ENCODE peak calls at places on chromosome X, in six cellular contexts. One of them, this sample, is unnamed.

GRCh38 chrX:115499112-115499805 is 61.7 kb upstream of the PLS3 start:
- DNase-seq in mucosa of descending colon: no peak
- DNase-seq in pancreas: no peak
- DNase-seq in fibroblast of mammary gland: no peak
- DNase-seq in H1: no peak
- DNase-seq in body of pancreas: no peak
- DNase-seq in this sample: peak

GRCh38 chrX:133527415-133527814 is 112.1 kb upstream of the GPC4 start:
- DNase-seq in H1: peak
- DNase-seq in body of pancreas: no peak
- DNase-seq in fibroblast of mammary gland: no peak
- DNase-seq in mucosa of descending colon: no peak
- DNase-seq in pancreas: no peak
- DNase-seq in this sample: no peak

GRCh38 chrX:150984164-150984824 is 1.2 kb downstream of the HMGB3 start:
- DNase-seq in body of pancreas: no peak
- DNase-seq in fibroblast of mammary gland: no peak
- DNase-seq in mucosa of descending colon: peak
- DNase-seq in H1: no peak
- DNase-seq in pancreas: no peak
- DNase-seq in this sample: no peak

GRCh38 chrX:19814240-19814639 is 73.2 kb downstream of the SH3KBP1 start:
- DNase-seq in fibroblast of mammary gland: no peak
- DNase-seq in body of pancreas: no peak
- DNase-seq in mucosa of descending colon: no peak
- DNase-seq in H1: peak
- DNase-seq in pancreas: no peak
- DNase-seq in this sample: no peak

GRCh38 chrX:129654652-129655546 is at the start of gene APLN:
- DNase-seq in body of pancreas: peak
- DNase-seq in fibroblast of mammary gland: peak
- DNase-seq in pancreas: peak
- DNase-seq in H1: no peak
- DNase-seq in mucosa of descending colon: no peak
- DNase-seq in this sample: no peak

GRCh38 chrX:83416273-83416672 is 91.8 kb upstream of the POU3F4 start:
- DNase-seq in mucosa of descending colon: no peak
- DNase-seq in fibroblast of mammary gland: peak
- DNase-seq in body of pancreas: no peak
- DNase-seq in pancreas: no peak
- DNase-seq in H1: no peak
- DNase-seq in this sample: no peak

GRCh38 chrX:22585831-22586230 is 313.1 kb downstream of the CBLL2 start:
- DNase-seq in pancreas: no peak
- DNase-seq in mucosa of descending colon: no peak
- DNase-seq in body of pancreas: no peak
- DNase-seq in fibroblast of mammary gland: no peak
- DNase-seq in H1: no peak
- DNase-seq in this sample: no peak

GRCh38 chrX:53319614-53320542 is 38.5 kb upstream of the IQSEC2 start:
- DNase-seq in body of pancreas: peak
- DNase-seq in fibroblast of mammary gland: no peak
- DNase-seq in pancreas: no peak
- DNase-seq in mucosa of descending colon: no peak
- DNase-seq in H1: no peak
- DNase-seq in this sample: no peak

GRCh38 chrX:126697091-126697490 is 122.4 kb upstream of the PRR32 start:
- DNase-seq in fibroblast of mammary gland: no peak
- DNase-seq in body of pancreas: no peak
- DNase-seq in mucosa of descending colon: no peak
- DNase-seq in H1: no peak
- DNase-seq in pancreas: no peak
- DNase-seq in this sample: no peak

GRCh38 chrX:49842603-49843002 is 13.5 kb downstream of the PAGE4 start:
- DNase-seq in body of pancreas: no peak
- DNase-seq in H1: no peak
- DNase-seq in fibroblast of mammary gland: no peak
- DNase-seq in pancreas: no peak
- DNase-seq in mucosa of descending colon: no peak
- DNase-seq in this sample: no peak

GRCh38 chrX:80812176-80812575 is 2.5 kb upstream of the BRWD3 start:
- DNase-seq in body of pancreas: no peak
- DNase-seq in pancreas: no peak
- DNase-seq in mucosa of descending colon: peak
- DNase-seq in H1: no peak
- DNase-seq in fibroblast of mammary gland: no peak
- DNase-seq in this sample: no peak

GRCh38 chrX:154051210-154051810 is 31.6 kb upstream of the IRAK1 start:
- DNase-seq in mucosa of descending colon: peak
- DNase-seq in pancreas: peak
- DNase-seq in fibroblast of mammary gland: peak
- DNase-seq in H1: no peak
- DNase-seq in body of pancreas: peak
- DNase-seq in this sample: peak

GRCh38 chrX:45070116-45071007 is 130.3 kb downstream of the DIPK2B start:
- DNase-seq in H1: no peak
- DNase-seq in pancreas: no peak
- DNase-seq in mucosa of descending colon: peak
- DNase-seq in fibroblast of mammary gland: peak
- DNase-seq in body of pancreas: no peak
- DNase-seq in this sample: no peak

GRCh38 chrX:34942496-34942895 is at the start of gene FAM47B:
- DNase-seq in body of pancreas: no peak
- DNase-seq in H1: no peak
- DNase-seq in pancreas: no peak
- DNase-seq in mucosa of descending colon: no peak
- DNase-seq in fibroblast of mammary gland: no peak
- DNase-seq in this sample: no peak

GRCh38 chrX:34943235-34943634 is 639 bp downstream of the FAM47B start:
- DNase-seq in mucosa of descending colon: no peak
- DNase-seq in pancreas: no peak
- DNase-seq in fibroblast of mammary gland: no peak
- DNase-seq in H1: no peak
- DNase-seq in body of pancreas: no peak
- DNase-seq in this sample: no peak
- TF ChIP-seq CTCF in mucosa of descending colon: no peak
- TF ChIP-seq CTCF in pancreas: no peak
- TF ChIP-seq CTCF in fibroblast of mammary gland: no peak
- TF ChIP-seq CTCF in H1: no peak
- TF ChIP-seq CTCF in body of pancreas: no peak
- TF ChIP-seq CTCF in this sample: no peak

GRCh38 chrX:37485429-37485828 is 86.0 kb upstream of the LANCL3 start:
- DNase-seq in pancreas: no peak
- DNase-seq in body of pancreas: peak
- DNase-seq in fibroblast of mammary gland: no peak
- DNase-seq in mucosa of descending colon: no peak
- DNase-seq in H1: no peak
- DNase-seq in this sample: no peak
- TF ChIP-seq CTCF in pancreas: no peak
- TF ChIP-seq CTCF in body of pancreas: no peak
- TF ChIP-seq CTCF in fibroblast of mammary gland: no peak
- TF ChIP-seq CTCF in mucosa of descending colon: no peak
- TF ChIP-seq CTCF in H1: no peak
- TF ChIP-seq CTCF in this sample: no peak

GRCh38 chrX:40147399-40148188 is 49.8 kb upstream of the BCOR start:
- DNase-seq in pancreas: no peak
- DNase-seq in mucosa of descending colon: peak
- DNase-seq in fibroblast of mammary gland: no peak
- DNase-seq in H1: no peak
- DNase-seq in body of pancreas: peak
- DNase-seq in this sample: no peak

GRCh38 chrX:40150503-40150902 is 52.7 kb upstream of the BCOR start:
- DNase-seq in mucosa of descending colon: no peak
- DNase-seq in fibroblast of mammary gland: no peak
- DNase-seq in body of pancreas: no peak
- DNase-seq in H1: no peak
- DNase-seq in pancreas: no peak
- DNase-seq in this sample: no peak

GRCh38 chrX:40149286-40150175 is 51.8 kb upstream of the BCOR start:
- DNase-seq in fibroblast of mammary gland: no peak
- DNase-seq in body of pancreas: no peak
- DNase-seq in pancreas: no peak
- DNase-seq in mucosa of descending colon: no peak
- DNase-seq in H1: no peak
- DNase-seq in this sample: no peak

GRCh38 chrX:40148189-40148438 is 50.4 kb upstream of the BCOR start:
- DNase-seq in body of pancreas: no peak
- DNase-seq in fibroblast of mammary gland: no peak
- DNase-seq in pancreas: no peak
- DNase-seq in H1: no peak
- DNase-seq in mucosa of descending colon: no peak
- DNase-seq in this sample: no peak

DNA sequence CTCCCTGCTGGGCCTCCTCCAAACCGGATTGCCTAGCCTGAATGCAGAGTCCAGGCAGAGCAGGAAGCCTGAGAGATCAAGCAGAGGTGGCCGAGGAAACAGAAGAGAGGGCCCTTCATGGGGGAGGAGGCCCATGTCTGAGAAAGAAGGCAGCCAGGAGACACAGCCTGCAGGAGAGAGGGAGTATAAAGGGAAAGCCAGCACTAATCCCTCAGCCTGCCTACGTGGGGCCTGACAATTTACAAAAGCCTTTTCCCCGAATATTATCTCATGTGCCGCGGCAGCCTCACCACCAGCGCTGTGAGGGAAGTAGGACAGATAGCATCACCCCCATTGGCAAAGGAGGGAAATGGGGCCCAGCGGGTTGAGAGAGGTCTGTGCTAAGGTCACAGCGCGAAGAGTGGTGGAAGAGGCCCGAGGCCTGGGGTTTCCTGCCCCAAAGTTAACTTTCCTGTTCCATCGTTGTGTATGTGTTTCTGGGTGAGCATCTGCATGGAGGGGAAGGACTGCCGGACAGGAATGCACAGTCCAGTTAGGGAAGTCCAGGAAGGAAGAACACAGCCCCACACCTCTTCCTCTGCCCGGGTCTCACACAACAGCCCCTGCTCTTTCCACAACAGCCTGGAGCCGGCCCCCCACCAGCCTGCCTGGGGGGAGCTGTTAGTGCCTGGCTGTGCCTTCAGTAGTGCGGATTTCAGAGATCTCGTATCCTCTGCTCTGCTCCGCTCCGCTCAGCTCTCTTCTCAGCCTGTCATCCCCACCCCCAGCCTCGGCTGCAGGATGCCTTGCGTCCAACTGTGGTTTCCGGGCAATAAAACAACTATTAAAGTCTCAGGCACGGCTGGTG is 50.9 kb upstream of the BCOR start:
- DNase-seq in H1: no peak
- DNase-seq in body of pancreas: no peak
- DNase-seq in mucosa of descending colon: peak
- DNase-seq in fibroblast of mammary gland: no peak
- DNase-seq in pancreas: no peak
- DNase-seq in this sample: no peak
- TF ChIP-seq CTCF in H1: no peak
- TF ChIP-seq CTCF in body of pancreas: no peak
- TF ChIP-seq CTCF in mucosa of descending colon: no peak
- TF ChIP-seq CTCF in fibroblast of mammary gland: no peak
- TF ChIP-seq CTCF in pancreas: no peak
- TF ChIP-seq CTCF in this sample: no peak

GRCh38 chrX:112913807-112914206 is 73.2 kb upstream of the AMOT start:
- DNase-seq in body of pancreas: no peak
- DNase-seq in fibroblast of mammary gland: no peak
- DNase-seq in pancreas: no peak
- DNase-seq in mucosa of descending colon: no peak
- DNase-seq in H1: no peak
- DNase-seq in this sample: no peak
- TF ChIP-seq CTCF in body of pancreas: no peak
- TF ChIP-seq CTCF in fibroblast of mammary gland: peak
- TF ChIP-seq CTCF in pancreas: no peak
- TF ChIP-seq CTCF in mucosa of descending colon: no peak
- TF ChIP-seq CTCF in H1: no peak
- TF ChIP-seq CTCF in this sample: no peak

DNA sequence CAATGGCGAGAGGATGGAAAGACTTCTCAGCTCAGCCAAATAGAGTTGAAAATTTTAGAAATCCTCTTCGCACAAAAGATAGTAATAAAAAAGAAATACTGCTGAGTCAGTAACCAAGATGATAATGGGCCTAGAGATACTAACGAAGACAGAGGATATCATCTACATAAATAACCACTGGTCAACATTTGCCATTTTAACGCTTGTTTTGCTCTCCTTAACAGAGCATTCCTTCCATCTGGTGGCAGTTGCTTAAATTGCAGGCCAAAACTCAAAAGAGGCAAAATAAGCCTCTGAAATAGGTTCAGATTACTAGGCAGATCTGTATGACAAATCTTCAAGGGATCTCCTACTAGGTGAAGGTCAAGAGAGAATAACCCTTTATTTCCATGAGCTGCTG is 51.7 kb upstream of the MCF2 start:
- DNase-seq in body of pancreas: peak
- DNase-seq in H1: no peak
- DNase-seq in fibroblast of mammary gland: peak
- DNase-seq in mucosa of descending colon: no peak
- DNase-seq in pancreas: no peak
- DNase-seq in this sample: no peak
- TF ChIP-seq CTCF in body of pancreas: peak
- TF ChIP-seq CTCF in H1: no peak
- TF ChIP-seq CTCF in fibroblast of mammary gland: peak
- TF ChIP-seq CTCF in mucosa of descending colon: no peak
- TF ChIP-seq CTCF in pancreas: no peak
- TF ChIP-seq CTCF in this sample: peak

DNA sequence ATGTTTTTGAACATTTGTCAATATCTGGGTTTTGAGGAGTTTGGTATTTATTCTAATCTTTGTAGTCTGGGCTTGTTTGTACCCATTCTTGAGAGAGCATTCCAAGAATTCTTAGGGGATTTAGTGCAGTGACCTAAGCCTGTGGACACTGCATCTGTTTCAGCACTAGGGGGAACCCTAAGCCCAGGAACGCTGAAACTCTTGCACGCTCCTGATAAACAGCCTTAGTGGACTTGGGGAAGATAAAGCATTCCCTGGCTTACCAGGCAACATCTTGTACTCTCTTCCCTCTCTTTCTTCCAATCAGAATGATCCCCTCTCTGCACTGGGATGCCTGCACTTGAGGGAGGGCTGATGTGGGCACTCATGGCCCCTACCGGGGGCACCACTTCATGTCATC is 654.9 kb upstream of the HTR2C start:
- DNase-seq in body of pancreas: peak
- DNase-seq in mucosa of descending colon: peak
- DNase-seq in pancreas: no peak
- DNase-seq in H1: peak
- DNase-seq in fibroblast of mammary gland: peak
- DNase-seq in this sample: peak
- TF ChIP-seq CTCF in body of pancreas: no peak
- TF ChIP-seq CTCF in mucosa of descending colon: no peak
- TF ChIP-seq CTCF in pancreas: peak
- TF ChIP-seq CTCF in H1: peak
- TF ChIP-seq CTCF in fibroblast of mammary gland: peak
- TF ChIP-seq CTCF in this sample: peak

GRCh38 chrX:78886550-78886949 is 58.6 kb upstream of the P2RY10 start:
- DNase-seq in H1: no peak
- DNase-seq in fibroblast of mammary gland: peak
- DNase-seq in body of pancreas: no peak
- DNase-seq in pancreas: no peak
- DNase-seq in mucosa of descending colon: no peak
- DNase-seq in this sample: peak
- TF ChIP-seq CTCF in H1: no peak
- TF ChIP-seq CTCF in fibroblast of mammary gland: peak
- TF ChIP-seq CTCF in body of pancreas: no peak
- TF ChIP-seq CTCF in pancreas: peak
- TF ChIP-seq CTCF in mucosa of descending colon: no peak
- TF ChIP-seq CTCF in this sample: peak

This sample was measured in GM13976.